ENCODE peak calls at places on chromosomes 11 and 22, in nine cellular contexts. One of them, this sample, is unnamed.

GRCh38 chr11:106708348-106708747 is 309.9 kb downstream of the GUCY1A2 start:
- DNase-seq in NCI-H1436: no peak
- DNase-seq in immature natural killer cell: no peak
- DNase-seq in NCI-H1417: no peak
- DNase-seq in foreskin fibroblast: no peak
- DNase-seq in HTR-8/SVneo: no peak
- DNase-seq in choroid plexus epithelial cell: no peak
- DNase-seq in HEK293T: no peak
- DNase-seq in KG1: no peak
- DNase-seq in this sample: no peak

GRCh38 chr11:117497206-117497951 is 169.7 kb downstream of the CEP164 start:
- DNase-seq in NCI-H1436: no peak
- DNase-seq in immature natural killer cell: no peak
- DNase-seq in NCI-H1417: no peak
- DNase-seq in foreskin fibroblast: no peak
- DNase-seq in HTR-8/SVneo: no peak
- DNase-seq in choroid plexus epithelial cell: no peak
- DNase-seq in HEK293T: no peak
- DNase-seq in KG1: no peak
- DNase-seq in this sample: no peak

GRCh38 chr22:26667140-26667539 is 9.8 kb downstream of the MIAT start:
- DNase-seq in NCI-H1436: no peak
- DNase-seq in immature natural killer cell: no peak
- DNase-seq in NCI-H1417: no peak
- DNase-seq in foreskin fibroblast: no peak
- DNase-seq in HTR-8/SVneo: no peak
- DNase-seq in choroid plexus epithelial cell: no peak
- DNase-seq in HEK293T: no peak
- DNase-seq in KG1: no peak
- DNase-seq in this sample: no peak

GRCh38 chr22:35971418-35972119 is 57.1 kb downstream of the RBFOX2 start:
- DNase-seq in NCI-H1436: peak
- DNase-seq in immature natural killer cell: no peak
- DNase-seq in NCI-H1417: peak
- DNase-seq in foreskin fibroblast: peak
- DNase-seq in HTR-8/SVneo: peak
- DNase-seq in choroid plexus epithelial cell: peak
- DNase-seq in HEK293T: peak
- DNase-seq in KG1: no peak
- DNase-seq in this sample: peak

GRCh38 chr11:55714982-55715888 is 53.2 kb downstream of the OR4C6 start:
- DNase-seq in NCI-H1436: no peak
- DNase-seq in immature natural killer cell: no peak
- DNase-seq in NCI-H1417: peak
- DNase-seq in foreskin fibroblast: no peak
- DNase-seq in HTR-8/SVneo: no peak
- DNase-seq in choroid plexus epithelial cell: no peak
- DNase-seq in HEK293T: peak
- DNase-seq in KG1: no peak
- DNase-seq in this sample: no peak

GRCh38 chr11:65381721-65382035 is 768 bp downstream of the SLC25A45 start:
- DNase-seq in NCI-H1436: no peak
- DNase-seq in immature natural killer cell: no peak
- DNase-seq in NCI-H1417: no peak
- DNase-seq in foreskin fibroblast: peak
- DNase-seq in HTR-8/SVneo: peak
- DNase-seq in choroid plexus epithelial cell: peak
- DNase-seq in HEK293T: peak
- DNase-seq in KG1: peak
- DNase-seq in this sample: peak

GRCh38 chr22:19291580-19292261 is at the start of gene CLTCL1:
- DNase-seq in NCI-H1436: peak
- DNase-seq in immature natural killer cell: peak
- DNase-seq in NCI-H1417: peak
- DNase-seq in foreskin fibroblast: peak
- DNase-seq in HTR-8/SVneo: peak
- DNase-seq in choroid plexus epithelial cell: peak
- DNase-seq in HEK293T: peak
- DNase-seq in KG1: peak
- DNase-seq in this sample: peak

GRCh38 chr11:67648140-67648795 is 2.3 kb downstream of the ACY3 start:
- DNase-seq in NCI-H1436: peak
- DNase-seq in immature natural killer cell: peak
- DNase-seq in NCI-H1417: peak
- DNase-seq in foreskin fibroblast: no peak
- DNase-seq in HTR-8/SVneo: no peak
- DNase-seq in choroid plexus epithelial cell: no peak
- DNase-seq in HEK293T: no peak
- DNase-seq in KG1: no peak
- DNase-seq in this sample: no peak

GRCh38 chr11:63769044-63769718 is 606 bp upstream of the ZFTA start:
- DNase-seq in NCI-H1436: peak
- DNase-seq in immature natural killer cell: peak
- DNase-seq in NCI-H1417: peak
- DNase-seq in foreskin fibroblast: no peak
- DNase-seq in HTR-8/SVneo: peak
- DNase-seq in choroid plexus epithelial cell: peak
- DNase-seq in HEK293T: peak
- DNase-seq in KG1: no peak
- DNase-seq in this sample: no peak

GRCh38 chr22:28332410-28332809 is 347.2 kb downstream of the TTC28 start:
- DNase-seq in NCI-H1436: no peak
- DNase-seq in immature natural killer cell: no peak
- DNase-seq in NCI-H1417: peak
- DNase-seq in foreskin fibroblast: peak
- DNase-seq in HTR-8/SVneo: no peak
- DNase-seq in choroid plexus epithelial cell: peak
- DNase-seq in HEK293T: no peak
- DNase-seq in KG1: no peak
- DNase-seq in this sample: no peak

GRCh38 chr11:11786234-11786633 is 55.5 kb upstream of the USP47 start:
- DNase-seq in NCI-H1436: no peak
- DNase-seq in immature natural killer cell: no peak
- DNase-seq in NCI-H1417: no peak
- DNase-seq in foreskin fibroblast: no peak
- DNase-seq in HTR-8/SVneo: no peak
- DNase-seq in choroid plexus epithelial cell: no peak
- DNase-seq in HEK293T: no peak
- DNase-seq in KG1: no peak
- DNase-seq in this sample: no peak

GRCh38 chr22:20803696-20804324 is 29.9 kb downstream of the SERPIND1 start:
- DNase-seq in NCI-H1436: no peak
- DNase-seq in immature natural killer cell: peak
- DNase-seq in NCI-H1417: peak
- DNase-seq in foreskin fibroblast: peak
- DNase-seq in HTR-8/SVneo: peak
- DNase-seq in choroid plexus epithelial cell: peak
- DNase-seq in HEK293T: peak
- DNase-seq in KG1: no peak
- DNase-seq in this sample: peak

GRCh38 chr11:77267910-77268309 is 33.6 kb downstream of the GDPD4 start:
- DNase-seq in NCI-H1436: no peak
- DNase-seq in immature natural killer cell: no peak
- DNase-seq in NCI-H1417: no peak
- DNase-seq in foreskin fibroblast: peak
- DNase-seq in HTR-8/SVneo: no peak
- DNase-seq in choroid plexus epithelial cell: peak
- DNase-seq in HEK293T: no peak
- DNase-seq in KG1: no peak
- DNase-seq in this sample: peak

GRCh38 chr11:121459413-121460041 is 6.8 kb upstream of the SORL1-AS1 start:
- DNase-seq in NCI-H1436: no peak
- DNase-seq in immature natural killer cell: no peak
- DNase-seq in NCI-H1417: peak
- DNase-seq in foreskin fibroblast: no peak
- DNase-seq in HTR-8/SVneo: no peak
- DNase-seq in choroid plexus epithelial cell: no peak
- DNase-seq in HEK293T: no peak
- DNase-seq in KG1: no peak
- DNase-seq in this sample: no peak

GRCh38 chr22:49962012-49962750 is 1.6 kb downstream of the PIM3 start:
- DNase-seq in NCI-H1436: peak
- DNase-seq in immature natural killer cell: peak
- DNase-seq in NCI-H1417: peak
- DNase-seq in foreskin fibroblast: peak
- DNase-seq in HTR-8/SVneo: peak
- DNase-seq in choroid plexus epithelial cell: peak
- DNase-seq in HEK293T: peak
- DNase-seq in KG1: no peak
- DNase-seq in this sample: peak

GRCh38 chr11:32118025-32118974 is 27.4 kb downstream of the RCN1 start:
- DNase-seq in NCI-H1436: no peak
- DNase-seq in immature natural killer cell: no peak
- DNase-seq in NCI-H1417: no peak
- DNase-seq in foreskin fibroblast: peak
- DNase-seq in HTR-8/SVneo: no peak
- DNase-seq in choroid plexus epithelial cell: peak
- DNase-seq in HEK293T: no peak
- DNase-seq in KG1: no peak
- DNase-seq in this sample: peak

GRCh38 chr11:126345759-126346585 is 9.5 kb upstream of the ST3GAL4 start:
- DNase-seq in NCI-H1436: no peak
- DNase-seq in immature natural killer cell: no peak
- DNase-seq in NCI-H1417: peak
- DNase-seq in foreskin fibroblast: peak
- DNase-seq in HTR-8/SVneo: no peak
- DNase-seq in choroid plexus epithelial cell: peak
- DNase-seq in HEK293T: no peak
- DNase-seq in KG1: peak
- DNase-seq in this sample: peak

GRCh38 chr11:76159983-76160661 is 46.2 kb downstream of the WNT11 start:
- DNase-seq in NCI-H1436: no peak
- DNase-seq in immature natural killer cell: no peak
- DNase-seq in NCI-H1417: peak
- DNase-seq in foreskin fibroblast: no peak
- DNase-seq in HTR-8/SVneo: no peak
- DNase-seq in choroid plexus epithelial cell: no peak
- DNase-seq in HEK293T: no peak
- DNase-seq in KG1: no peak
- DNase-seq in this sample: no peak

GRCh38 chr11:95924414-95924760 is 480 bp upstream of the MTMR2 start:
- DNase-seq in NCI-H1436: no peak
- DNase-seq in immature natural killer cell: no peak
- DNase-seq in NCI-H1417: peak
- DNase-seq in foreskin fibroblast: no peak
- DNase-seq in HTR-8/SVneo: no peak
- DNase-seq in choroid plexus epithelial cell: peak
- DNase-seq in HEK293T: no peak
- DNase-seq in KG1: no peak
- DNase-seq in this sample: no peak

GRCh38 chr22:30763815-30764686 is 69.4 kb downstream of the OSBP2 start:
- DNase-seq in NCI-H1436: peak
- DNase-seq in immature natural killer cell: peak
- DNase-seq in NCI-H1417: peak
- DNase-seq in foreskin fibroblast: peak
- DNase-seq in HTR-8/SVneo: peak
- DNase-seq in choroid plexus epithelial cell: peak
- DNase-seq in HEK293T: peak
- DNase-seq in KG1: no peak
- DNase-seq in this sample: peak

GRCh38 chr22:25068701-25069100 is 116.2 kb downstream of the KIAA1671 start:
- DNase-seq in NCI-H1436: no peak
- DNase-seq in immature natural killer cell: no peak
- DNase-seq in NCI-H1417: no peak
- DNase-seq in foreskin fibroblast: no peak
- DNase-seq in HTR-8/SVneo: no peak
- DNase-seq in choroid plexus epithelial cell: no peak
- DNase-seq in HEK293T: no peak
- DNase-seq in KG1: no peak
- DNase-seq in this sample: no peak

GRCh38 chr11:126943319-126943718 is 57.3 kb downstream of the KIRREL3 start:
- DNase-seq in NCI-H1436: no peak
- DNase-seq in immature natural killer cell: no peak
- DNase-seq in NCI-H1417: no peak
- DNase-seq in foreskin fibroblast: no peak
- DNase-seq in HTR-8/SVneo: no peak
- DNase-seq in choroid plexus epithelial cell: no peak
- DNase-seq in HEK293T: no peak
- DNase-seq in KG1: no peak
- DNase-seq in this sample: no peak

GRCh38 chr11:70243912-70244652 is 26.4 kb upstream of the PPFIA1 start:
- DNase-seq in NCI-H1436: no peak
- DNase-seq in immature natural killer cell: no peak
- DNase-seq in NCI-H1417: no peak
- DNase-seq in foreskin fibroblast: no peak
- DNase-seq in HTR-8/SVneo: peak
- DNase-seq in choroid plexus epithelial cell: no peak
- DNase-seq in HEK293T: no peak
- DNase-seq in KG1: no peak
- DNase-seq in this sample: peak

GRCh38 chr11:55793321-55793720 is 2.0 kb upstream of the OR5D14 start:
- DNase-seq in NCI-H1436: no peak
- DNase-seq in immature natural killer cell: no peak
- DNase-seq in NCI-H1417: no peak
- DNase-seq in foreskin fibroblast: no peak
- DNase-seq in HTR-8/SVneo: no peak
- DNase-seq in choroid plexus epithelial cell: no peak
- DNase-seq in HEK293T: no peak
- DNase-seq in KG1: no peak
- DNase-seq in this sample: no peak

GRCh38 chr22:23227380-23227779 is 47.1 kb downstream of the BCR start:
- DNase-seq in NCI-H1436: no peak
- DNase-seq in immature natural killer cell: no peak
- DNase-seq in NCI-H1417: no peak
- DNase-seq in foreskin fibroblast: no peak
- DNase-seq in HTR-8/SVneo: no peak
- DNase-seq in choroid plexus epithelial cell: no peak
- DNase-seq in HEK293T: no peak
- DNase-seq in KG1: no peak
- DNase-seq in this sample: no peak

GRCh38 chr11:105297463-105297862 is 157.9 kb upstream of the CARD18 start:
- DNase-seq in NCI-H1436: no peak
- DNase-seq in immature natural killer cell: no peak
- DNase-seq in NCI-H1417: no peak
- DNase-seq in foreskin fibroblast: peak
- DNase-seq in HTR-8/SVneo: peak
- DNase-seq in choroid plexus epithelial cell: peak
- DNase-seq in HEK293T: no peak
- DNase-seq in KG1: no peak
- DNase-seq in this sample: no peak

GRCh38 chr11:70456921-70457532 is 58.7 kb downstream of the CTTN start:
- DNase-seq in NCI-H1436: no peak
- DNase-seq in immature natural killer cell: no peak
- DNase-seq in NCI-H1417: peak
- DNase-seq in foreskin fibroblast: peak
- DNase-seq in HTR-8/SVneo: no peak
- DNase-seq in choroid plexus epithelial cell: peak
- DNase-seq in HEK293T: no peak
- DNase-seq in KG1: no peak
- DNase-seq in this sample: peak